ENCODE peak calls at places on chromosomes 13 and 19, in six cellular contexts. One of them, this sample, is unnamed.

GRCh38 chr13:21405309-21405708 is 53.8 kb downstream of the ZDHHC20 start:
- DNase-seq in GM12878: no peak
- DNase-seq in A549: no peak
- DNase-seq in K562: no peak
- DNase-seq in HepG2: no peak
- DNase-seq in H1: no peak
- DNase-seq in this sample: no peak

GRCh38 chr19:52992109-52993004 is 21.4 kb upstream of the ERVV-1 start:
- DNase-seq in A549: no peak
- DNase-seq in K562: peak
- DNase-seq in GM12878: no peak
- DNase-seq in HepG2: no peak
- DNase-seq in H1: peak
- DNase-seq in this sample: no peak

GRCh38 chr19:20923077-20923871 is at the start of gene ZNF85:
- DNase-seq in K562: peak
- DNase-seq in HepG2: peak
- DNase-seq in A549: peak
- DNase-seq in GM12878: peak
- DNase-seq in H1: peak
- DNase-seq in this sample: peak

GRCh38 chr19:38061294-38061693 is 154.3 kb downstream of the SIPA1L3 start:
- DNase-seq in H1: no peak
- DNase-seq in HepG2: no peak
- DNase-seq in K562: no peak
- DNase-seq in A549: peak
- DNase-seq in GM12878: no peak
- DNase-seq in this sample: peak

GRCh38 chr19:2803486-2804155 is 16.0 kb upstream of the ZNF554 start:
- DNase-seq in HepG2: no peak
- DNase-seq in H1: no peak
- DNase-seq in GM12878: no peak
- DNase-seq in K562: no peak
- DNase-seq in A549: no peak
- DNase-seq in this sample: no peak

GRCh38 chr19:40689339-40690049 is 957 bp downstream of the NUMBL start:
- DNase-seq in HepG2: no peak
- DNase-seq in H1: peak
- DNase-seq in A549: no peak
- DNase-seq in GM12878: no peak
- DNase-seq in K562: peak
- DNase-seq in this sample: no peak

GRCh38 chr13:96025283-96025682 is 27.9 kb downstream of the UGGT2 start:
- DNase-seq in A549: no peak
- DNase-seq in H1: no peak
- DNase-seq in GM12878: no peak
- DNase-seq in HepG2: no peak
- DNase-seq in K562: no peak
- DNase-seq in this sample: no peak

GRCh38 chr19:38173324-38174041 is 50.5 kb downstream of the DPF1 start:
- DNase-seq in H1: no peak
- DNase-seq in K562: no peak
- DNase-seq in HepG2: no peak
- DNase-seq in GM12878: no peak
- DNase-seq in A549: no peak
- DNase-seq in this sample: peak

GRCh38 chr19:40567040-40567749 is 9.5 kb upstream of the SHKBP1 start:
- DNase-seq in GM12878: no peak
- DNase-seq in H1: peak
- DNase-seq in HepG2: no peak
- DNase-seq in A549: peak
- DNase-seq in K562: peak
- DNase-seq in this sample: no peak

GRCh38 chr19:16342002-16342715 is 17.5 kb downstream of the KLF2 start:
- DNase-seq in K562: no peak
- DNase-seq in A549: no peak
- DNase-seq in GM12878: peak
- DNase-seq in HepG2: no peak
- DNase-seq in H1: no peak
- DNase-seq in this sample: no peak

GRCh38 chr13:40145139-40145538 is 489.7 kb downstream of the COG6 start:
- DNase-seq in HepG2: no peak
- DNase-seq in A549: no peak
- DNase-seq in GM12878: no peak
- DNase-seq in H1: no peak
- DNase-seq in K562: no peak
- DNase-seq in this sample: no peak

GRCh38 chr19:8631425-8631819 is 989 bp downstream of the NFILZ start:
- DNase-seq in K562: no peak
- DNase-seq in HepG2: peak
- DNase-seq in H1: no peak
- DNase-seq in GM12878: no peak
- DNase-seq in A549: peak
- DNase-seq in this sample: peak

GRCh38 chr13:88142653-88143052 is 471.5 kb downstream of the SLITRK5 start:
- DNase-seq in GM12878: no peak
- DNase-seq in HepG2: no peak
- DNase-seq in H1: no peak
- DNase-seq in A549: no peak
- DNase-seq in K562: no peak
- DNase-seq in this sample: no peak

GRCh38 chr19:17706750-17707181 is 12.5 kb upstream of the MAP1S start:
- DNase-seq in GM12878: no peak
- DNase-seq in K562: peak
- DNase-seq in A549: peak
- DNase-seq in H1: peak
- DNase-seq in HepG2: peak
- DNase-seq in this sample: peak

GRCh38 chr19:13056052-13056660 is 46.5 kb downstream of the LYL1 start:
- DNase-seq in HepG2: no peak
- DNase-seq in H1: peak
- DNase-seq in GM12878: no peak
- DNase-seq in K562: no peak
- DNase-seq in A549: no peak
- DNase-seq in this sample: peak

DNA sequence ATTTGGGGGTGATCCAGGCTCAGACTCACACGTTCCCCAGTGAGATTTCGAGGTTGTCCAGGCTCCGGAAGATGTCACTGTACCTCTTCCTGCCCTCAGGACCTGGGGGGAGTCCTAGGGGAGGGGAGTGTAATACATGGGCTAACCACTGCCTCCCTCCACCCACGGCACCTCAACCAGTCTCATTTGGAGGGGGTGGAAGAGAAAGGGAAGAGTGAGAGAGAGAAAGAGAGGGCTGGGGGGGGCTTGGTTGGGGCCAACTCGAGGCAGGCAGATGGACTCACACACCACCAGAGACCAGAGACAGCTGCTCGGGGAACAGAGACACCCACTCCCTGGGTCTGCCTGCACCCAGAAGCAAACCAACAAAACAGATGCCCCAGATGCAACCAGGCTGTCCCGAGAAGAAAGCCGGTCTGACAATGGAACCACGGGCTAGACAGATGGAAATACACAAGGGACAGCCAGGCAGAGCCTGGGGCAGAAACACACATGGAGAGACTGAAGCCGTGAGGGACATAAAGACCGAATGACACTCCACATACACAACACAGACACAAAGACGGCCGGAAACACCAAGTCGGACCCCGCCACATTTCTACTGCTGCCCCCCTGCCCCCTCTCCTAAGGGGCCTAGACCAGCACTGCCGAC is 825 bp downstream of the GMIP start:
- DNase-seq in H1: no peak
- DNase-seq in GM12878: no peak
- DNase-seq in A549: no peak
- DNase-seq in HepG2: no peak
- DNase-seq in K562: peak
- DNase-seq in this sample: no peak
- TF ChIP-seq RFX5 in H1: no peak
- TF ChIP-seq RFX5 in GM12878: no peak
- TF ChIP-seq RFX5 in A549: no peak
- TF ChIP-seq RFX5 in HepG2: no peak
- TF ChIP-seq RFX5 in K562: no peak
- TF ChIP-seq RFX5 in this sample: no peak

GRCh38 chr19:44050740-44051653 is 839 bp upstream of the ZNF223 start:
- DNase-seq in K562: no peak
- DNase-seq in A549: peak
- DNase-seq in H1: no peak
- DNase-seq in GM12878: no peak
- DNase-seq in HepG2: no peak
- DNase-seq in this sample: no peak
- TF ChIP-seq POLR2A in K562: no peak
- TF ChIP-seq POLR2A in A549: no peak
- TF ChIP-seq POLR2A in H1: no peak
- TF ChIP-seq POLR2A in GM12878: no peak
- TF ChIP-seq POLR2A in HepG2: no peak
- TF ChIP-seq POLR2A in this sample: no peak

GRCh38 chr13:97537110-97537509 is 103.1 kb downstream of the RAP2A start:
- DNase-seq in A549: no peak
- DNase-seq in H1: no peak
- DNase-seq in GM12878: peak
- DNase-seq in K562: no peak
- DNase-seq in HepG2: no peak
- DNase-seq in this sample: no peak

GRCh38 chr13:97538193-97538592 is 104.2 kb downstream of the RAP2A start:
- DNase-seq in HepG2: no peak
- DNase-seq in A549: no peak
- DNase-seq in H1: no peak
- DNase-seq in K562: no peak
- DNase-seq in GM12878: no peak
- DNase-seq in this sample: no peak

GRCh38 chr13:97542102-97542501 is 108.1 kb downstream of the RAP2A start:
- DNase-seq in HepG2: no peak
- DNase-seq in A549: no peak
- DNase-seq in H1: no peak
- DNase-seq in K562: no peak
- DNase-seq in GM12878: no peak
- DNase-seq in this sample: peak

GRCh38 chr13:97540696-97541095 is 106.7 kb downstream of the RAP2A start:
- DNase-seq in K562: no peak
- DNase-seq in HepG2: no peak
- DNase-seq in GM12878: no peak
- DNase-seq in A549: no peak
- DNase-seq in H1: no peak
- DNase-seq in this sample: peak

DNA sequence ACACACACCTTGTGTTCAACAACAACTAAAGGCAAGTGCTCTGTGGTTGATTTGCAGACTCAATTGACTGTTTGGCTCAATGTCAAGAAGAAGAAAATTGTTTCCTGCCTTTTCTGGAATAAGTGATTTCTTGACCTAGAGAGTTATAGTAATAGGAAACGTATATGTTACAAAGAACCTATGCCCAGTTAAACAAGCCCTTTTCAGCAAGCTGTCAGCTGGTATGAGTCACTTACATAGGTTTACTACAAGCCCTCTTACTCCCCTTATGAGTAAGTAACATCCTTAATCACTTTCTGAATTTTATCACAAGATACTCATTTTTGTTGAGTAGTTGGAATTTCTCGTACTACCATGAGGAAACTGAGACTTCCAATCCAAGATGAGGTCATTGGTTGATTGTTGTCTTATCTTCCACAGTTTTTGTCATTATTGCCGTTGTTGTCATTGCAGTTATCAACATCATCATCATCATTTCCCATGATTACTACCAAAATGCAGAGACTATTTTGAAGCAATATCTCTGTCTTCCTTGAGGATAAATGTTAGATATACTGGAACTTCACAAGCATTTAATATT is 105.8 kb downstream of the RAP2A start:
- DNase-seq in GM12878: no peak
- DNase-seq in HepG2: no peak
- DNase-seq in A549: no peak
- DNase-seq in K562: no peak
- DNase-seq in H1: no peak
- DNase-seq in this sample: peak
- TF ChIP-seq RFX5 in GM12878: no peak
- TF ChIP-seq RFX5 in HepG2: no peak
- TF ChIP-seq RFX5 in A549: no peak
- TF ChIP-seq RFX5 in K562: no peak
- TF ChIP-seq RFX5 in H1: no peak
- TF ChIP-seq RFX5 in this sample: no peak

GRCh38 chr13:114211446-114211845 is 23.3 kb upstream of the CDC16 start:
- DNase-seq in H1: no peak
- DNase-seq in GM12878: no peak
- DNase-seq in HepG2: no peak
- DNase-seq in A549: no peak
- DNase-seq in K562: no peak
- DNase-seq in this sample: no peak
- TF ChIP-seq POLR2A in H1: no peak
- TF ChIP-seq POLR2A in GM12878: no peak
- TF ChIP-seq POLR2A in HepG2: no peak
- TF ChIP-seq POLR2A in A549: no peak
- TF ChIP-seq POLR2A in K562: no peak
- TF ChIP-seq POLR2A in this sample: no peak

DNA sequence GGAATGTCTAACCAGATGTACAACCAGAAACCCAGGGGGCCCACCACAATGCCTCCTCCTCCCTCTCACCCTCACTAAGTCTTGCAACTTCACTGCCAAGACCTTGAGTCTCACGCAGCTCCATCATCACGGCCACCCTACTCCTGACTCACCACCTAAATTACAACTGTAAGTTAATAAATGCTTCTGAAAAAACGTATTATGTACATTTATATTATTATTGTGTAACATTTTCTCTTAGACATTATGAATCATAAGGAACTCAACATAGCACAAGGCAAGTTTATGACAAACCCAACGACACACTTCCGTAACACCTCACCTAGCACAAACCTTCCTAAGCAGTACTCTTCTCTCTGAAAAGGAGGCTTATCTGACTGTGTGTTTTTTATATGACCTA is 20.7 kb downstream of the MIPEP start:
- DNase-seq in K562: no peak
- DNase-seq in H1: no peak
- DNase-seq in HepG2: no peak
- DNase-seq in GM12878: no peak
- DNase-seq in A549: peak
- DNase-seq in this sample: peak
- TF ChIP-seq RFX5 in K562: no peak
- TF ChIP-seq RFX5 in H1: no peak
- TF ChIP-seq RFX5 in HepG2: no peak
- TF ChIP-seq RFX5 in GM12878: no peak
- TF ChIP-seq RFX5 in A549: no peak
- TF ChIP-seq RFX5 in this sample: no peak

This sample was measured in IMR-90.